ENCODE peak calls at places on chromosomes 7 and 10, in four cellular contexts. One of them, this sample, is unnamed.

GRCh38 chr7:5523052-5523711 is 99.5 kb upstream of the TNRC18 start:
- DNase-seq in BE2C: peak; percentile 62
- DNase-seq in activated B cell treated with CpG ODN at 0.5 μM for 24 hours: no peak
- DNase-seq in Peyer's patch: no peak
- DNase-seq in this sample: no peak

GRCh38 chr7:117741962-117742361 is 131.3 kb downstream of the CTTNBP2 start:
- DNase-seq in BE2C: no peak
- DNase-seq in activated B cell treated with CpG ODN at 0.5 μM for 24 hours: no peak
- DNase-seq in Peyer's patch: no peak
- DNase-seq in this sample: no peak

GRCh38 chr10:3217301-3217700 is 44.7 kb upstream of the PITRM1 start:
- DNase-seq in BE2C: no peak
- DNase-seq in activated B cell treated with CpG ODN at 0.5 μM for 24 hours: no peak
- DNase-seq in Peyer's patch: no peak
- DNase-seq in this sample: no peak

GRCh38 chr7:3206771-3207191 is 94.3 kb upstream of the SDK1 start:
- DNase-seq in BE2C: no peak
- DNase-seq in activated B cell treated with CpG ODN at 0.5 μM for 24 hours: no peak
- DNase-seq in Peyer's patch: no peak
- DNase-seq in this sample: no peak

GRCh38 chr10:86958831-86959736 is 685 bp downstream of the SNCG start:
- DNase-seq in BE2C: no peak
- DNase-seq in activated B cell treated with CpG ODN at 0.5 μM for 24 hours: no peak
- DNase-seq in Peyer's patch: no peak
- DNase-seq in this sample: no peak

GRCh38 chr10:28036587-28036986 is 37.7 kb upstream of the ODAD2 start:
- DNase-seq in BE2C: no peak
- DNase-seq in activated B cell treated with CpG ODN at 0.5 μM for 24 hours: no peak
- DNase-seq in Peyer's patch: no peak
- DNase-seq in this sample: no peak

GRCh38 chr7:120344276-120344675 is 71.3 kb downstream of the KCND2 start:
- DNase-seq in BE2C: no peak
- DNase-seq in activated B cell treated with CpG ODN at 0.5 μM for 24 hours: no peak
- DNase-seq in Peyer's patch: no peak
- DNase-seq in this sample: no peak

GRCh38 chr10:99630439-99630838 is 10.2 kb upstream of the SLC25A28 start:
- DNase-seq in BE2C: peak; percentile 58
- DNase-seq in activated B cell treated with CpG ODN at 0.5 μM for 24 hours: no peak
- DNase-seq in Peyer's patch: no peak
- DNase-seq in this sample: no peak

GRCh38 chr7:80095545-80095944 is 39.1 kb upstream of the GNAI1 start:
- DNase-seq in BE2C: no peak
- DNase-seq in activated B cell treated with CpG ODN at 0.5 μM for 24 hours: no peak
- DNase-seq in Peyer's patch: no peak
- DNase-seq in this sample: no peak

GRCh38 chr10:34768261-34768971 is 46.7 kb downstream of the PARD3 start:
- DNase-seq in BE2C: no peak
- DNase-seq in activated B cell treated with CpG ODN at 0.5 μM for 24 hours: no peak
- DNase-seq in Peyer's patch: peak; percentile 81
- DNase-seq in this sample: no peak

GRCh38 chr7:98730331-98730730 is 113.2 kb downstream of the NPTX2 start:
- DNase-seq in BE2C: no peak
- DNase-seq in activated B cell treated with CpG ODN at 0.5 μM for 24 hours: no peak
- DNase-seq in Peyer's patch: no peak
- DNase-seq in this sample: no peak

GRCh38 chr7:92788559-92789183 is 47.7 kb downstream of the CDK6 start:
- DNase-seq in BE2C: no peak
- DNase-seq in activated B cell treated with CpG ODN at 0.5 μM for 24 hours: no peak
- DNase-seq in Peyer's patch: no peak
- DNase-seq in this sample: no peak

GRCh38 chr7:151682831-151683614 is 163.3 kb upstream of the RHEB start:
- DNase-seq in BE2C: no peak
- DNase-seq in activated B cell treated with CpG ODN at 0.5 μM for 24 hours: no peak
- DNase-seq in Peyer's patch: no peak
- DNase-seq in this sample: no peak

GRCh38 chr10:110511734-110512449 is 14.2 kb downstream of the DUSP5 start:
- DNase-seq in BE2C: no peak
- DNase-seq in activated B cell treated with CpG ODN at 0.5 μM for 24 hours: no peak
- DNase-seq in Peyer's patch: no peak
- DNase-seq in this sample: no peak

GRCh38 chr7:100584677-100585510 is 1.0 kb downstream of the LRCH4 start:
- DNase-seq in BE2C: no peak
- DNase-seq in activated B cell treated with CpG ODN at 0.5 μM for 24 hours: no peak
- DNase-seq in Peyer's patch: peak; percentile 85
- DNase-seq in this sample: no peak

GRCh38 chr7:42233166-42233565 is 3.8 kb downstream of the GLI3 start:
- DNase-seq in BE2C: no peak
- DNase-seq in activated B cell treated with CpG ODN at 0.5 μM for 24 hours: no peak
- DNase-seq in Peyer's patch: no peak
- DNase-seq in this sample: no peak

GRCh38 chr10:128178319-128178937 is 52.2 kb upstream of the MKI67 start:
- DNase-seq in BE2C: peak; percentile 46
- DNase-seq in activated B cell treated with CpG ODN at 0.5 μM for 24 hours: no peak
- DNase-seq in Peyer's patch: no peak
- DNase-seq in this sample: no peak

GRCh38 chr10:32065871-32066270 is 9.6 kb upstream of the KIF5B start:
- DNase-seq in BE2C: no peak
- DNase-seq in activated B cell treated with CpG ODN at 0.5 μM for 24 hours: no peak
- DNase-seq in Peyer's patch: no peak
- DNase-seq in this sample: no peak

GRCh38 chr10:76492678-76493472 is 1061.5 kb downstream of the LRMDA start:
- DNase-seq in BE2C: no peak
- DNase-seq in activated B cell treated with CpG ODN at 0.5 μM for 24 hours: no peak
- DNase-seq in Peyer's patch: no peak
- DNase-seq in this sample: no peak

GRCh38 chr7:26151096-26151495 is 902 bp upstream of the NFE2L3 start:
- DNase-seq in BE2C: no peak
- DNase-seq in activated B cell treated with CpG ODN at 0.5 μM for 24 hours: no peak
- DNase-seq in Peyer's patch: no peak
- DNase-seq in this sample: no peak

GRCh38 chr10:688621-689426 is 644 bp downstream of the DIP2C start:
- DNase-seq in BE2C: peak; percentile 54
- DNase-seq in activated B cell treated with CpG ODN at 0.5 μM for 24 hours: no peak
- DNase-seq in Peyer's patch: peak; percentile 66
- DNase-seq in this sample: no peak

DNA sequence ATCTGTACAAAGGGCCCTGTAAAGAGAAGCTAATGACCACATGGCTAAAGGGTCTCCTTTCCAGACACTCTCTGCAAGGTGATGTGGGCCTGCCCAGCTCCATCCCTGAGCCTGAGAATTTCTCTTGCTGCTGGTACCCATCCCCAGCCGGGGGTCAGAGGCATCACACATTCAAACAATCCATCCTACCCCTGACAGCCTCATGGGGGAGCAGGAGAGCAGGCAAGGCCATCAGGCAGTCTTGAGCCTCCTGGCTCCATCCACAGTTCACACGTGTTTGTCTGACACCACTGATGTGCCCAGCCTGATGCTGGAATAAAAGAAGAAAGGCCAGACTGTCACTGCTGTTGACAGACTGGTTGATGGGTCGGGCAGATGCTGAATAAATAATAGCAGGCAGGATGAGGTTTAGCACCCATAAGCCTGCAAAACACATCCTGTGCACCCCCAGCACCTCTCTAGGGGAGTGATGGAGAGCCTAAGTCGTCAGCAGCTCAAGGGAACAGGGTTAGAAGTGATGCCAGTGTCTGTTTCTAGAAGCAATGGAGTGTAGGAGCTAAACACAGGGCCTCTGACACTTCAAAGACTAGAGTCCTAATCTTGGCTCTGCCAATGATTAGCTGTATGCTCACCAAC is 43.5 kb downstream of the TLL2 start:
- DNase-seq in BE2C: peak; percentile 55
- DNase-seq in activated B cell treated with CpG ODN at 0.5 μM for 24 hours: no peak
- DNase-seq in Peyer's patch: no peak
- DNase-seq in this sample: no peak
- TF ChIP-seq CTCF in BE2C: peak; percentile 68
- TF ChIP-seq CTCF in activated B cell treated with CpG ODN at 0.5 μM for 24 hours: no peak
- TF ChIP-seq CTCF in Peyer's patch: no peak
- TF ChIP-seq CTCF in this sample: no peak

GRCh38 chr10:66587680-66588050 is 338.2 kb upstream of the LRRTM3 start:
- DNase-seq in BE2C: no peak
- DNase-seq in activated B cell treated with CpG ODN at 0.5 μM for 24 hours: no peak
- DNase-seq in Peyer's patch: no peak
- DNase-seq in this sample: no peak

GRCh38 chr10:66591865-66592264 is 334.0 kb upstream of the LRRTM3 start:
- DNase-seq in BE2C: no peak
- DNase-seq in activated B cell treated with CpG ODN at 0.5 μM for 24 hours: no peak
- DNase-seq in Peyer's patch: no peak
- DNase-seq in this sample: no peak

GRCh38 chr10:66586897-66587679 is 338.7 kb upstream of the LRRTM3 start:
- DNase-seq in BE2C: no peak
- DNase-seq in activated B cell treated with CpG ODN at 0.5 μM for 24 hours: no peak
- DNase-seq in Peyer's patch: no peak
- DNase-seq in this sample: no peak

DNA sequence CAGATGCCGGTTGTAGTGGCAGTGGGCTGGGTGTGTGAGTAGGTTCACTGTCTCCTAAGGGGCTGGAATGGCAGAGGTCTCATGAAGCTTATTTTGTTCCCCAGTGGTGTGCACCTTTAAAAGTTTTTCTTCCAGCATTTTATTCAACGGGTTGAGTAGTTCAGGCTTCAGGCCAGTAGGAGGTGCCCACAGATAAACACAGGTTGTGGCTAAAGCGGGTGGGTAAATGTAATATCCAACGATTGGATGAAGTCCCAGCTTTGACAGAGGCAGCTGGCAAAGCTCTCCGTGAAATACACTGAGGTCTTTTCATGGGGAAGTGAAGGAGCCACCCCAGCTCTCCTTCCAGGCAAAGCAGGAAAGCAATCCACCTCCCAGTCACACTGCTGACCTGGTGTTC is 339.8 kb upstream of the LRRTM3 start:
- DNase-seq in BE2C: peak; percentile 18
- DNase-seq in activated B cell treated with CpG ODN at 0.5 μM for 24 hours: no peak
- DNase-seq in Peyer's patch: no peak
- DNase-seq in this sample: no peak
- TF ChIP-seq CTCF in BE2C: peak; percentile 49
- TF ChIP-seq CTCF in activated B cell treated with CpG ODN at 0.5 μM for 24 hours: no peak
- TF ChIP-seq CTCF in Peyer's patch: no peak
- TF ChIP-seq CTCF in this sample: no peak

DNA sequence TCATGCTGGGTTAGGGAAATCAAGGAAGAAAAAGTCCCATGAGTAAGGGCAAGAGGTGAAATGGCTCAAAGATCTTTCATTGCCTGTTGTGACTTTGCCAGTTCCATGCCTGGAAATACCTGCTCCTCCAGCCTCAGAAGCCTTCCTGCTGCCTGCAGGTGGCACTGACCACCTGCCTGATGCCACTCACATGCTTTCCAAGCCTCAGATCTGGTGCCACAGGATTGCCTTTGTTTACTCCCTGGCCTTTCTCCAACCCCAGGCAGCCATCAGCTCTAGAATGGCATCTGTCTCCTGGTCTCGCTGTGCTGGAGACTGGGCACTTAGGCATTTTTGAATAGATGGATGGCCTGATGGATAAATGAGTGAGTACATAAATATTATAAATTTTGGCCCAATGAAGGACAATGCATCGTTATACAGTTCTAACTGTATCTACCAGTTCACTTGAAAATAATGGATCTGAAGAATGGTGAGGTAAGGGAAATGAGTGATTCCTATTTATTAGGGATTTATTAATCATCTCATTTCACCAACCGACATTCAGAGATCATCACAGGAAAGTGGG is 657.2 kb downstream of the INHBA start:
- DNase-seq in BE2C: no peak
- DNase-seq in activated B cell treated with CpG ODN at 0.5 μM for 24 hours: no peak
- DNase-seq in Peyer's patch: no peak
- DNase-seq in this sample: no peak
- TF ChIP-seq CTCF in BE2C: no peak
- TF ChIP-seq CTCF in activated B cell treated with CpG ODN at 0.5 μM for 24 hours: no peak
- TF ChIP-seq CTCF in Peyer's patch: no peak
- TF ChIP-seq CTCF in this sample: no peak

GRCh38 chr7:32390210-32390609 is 100.0 kb downstream of the LSM5 start:
- DNase-seq in BE2C: no peak
- DNase-seq in activated B cell treated with CpG ODN at 0.5 μM for 24 hours: no peak
- DNase-seq in Peyer's patch: no peak
- DNase-seq in this sample: no peak
- TF ChIP-seq CTCF in BE2C: peak; percentile 13
- TF ChIP-seq CTCF in activated B cell treated with CpG ODN at 0.5 μM for 24 hours: no peak
- TF ChIP-seq CTCF in Peyer's patch: no peak
- TF ChIP-seq CTCF in this sample: no peak

DNA sequence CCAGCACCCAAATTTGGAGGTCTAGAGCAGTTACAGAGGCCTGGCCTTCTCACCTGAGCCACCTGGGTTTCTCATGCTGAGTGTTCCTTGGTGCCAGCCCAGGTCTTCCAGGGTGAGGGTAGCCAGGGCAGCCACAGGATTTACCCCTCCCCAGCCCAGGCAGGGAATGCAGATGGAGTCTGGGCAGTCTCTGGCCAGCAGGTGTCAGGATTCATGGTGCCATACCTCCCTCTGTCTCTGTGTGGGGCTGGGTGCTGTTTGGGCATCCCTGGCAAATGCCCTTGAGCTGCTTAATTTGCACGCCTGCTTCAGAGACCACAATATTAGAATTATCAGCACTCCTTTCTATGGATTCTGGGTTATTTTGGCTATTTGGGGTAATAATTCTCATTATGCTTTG is 246.7 kb downstream of the GFRA1 start:
- DNase-seq in BE2C: no peak
- DNase-seq in activated B cell treated with CpG ODN at 0.5 μM for 24 hours: no peak
- DNase-seq in Peyer's patch: no peak
- DNase-seq in this sample: no peak
- TF ChIP-seq CTCF in BE2C: no peak
- TF ChIP-seq CTCF in activated B cell treated with CpG ODN at 0.5 μM for 24 hours: no peak
- TF ChIP-seq CTCF in Peyer's patch: no peak
- TF ChIP-seq CTCF in this sample: no peak

DNA sequence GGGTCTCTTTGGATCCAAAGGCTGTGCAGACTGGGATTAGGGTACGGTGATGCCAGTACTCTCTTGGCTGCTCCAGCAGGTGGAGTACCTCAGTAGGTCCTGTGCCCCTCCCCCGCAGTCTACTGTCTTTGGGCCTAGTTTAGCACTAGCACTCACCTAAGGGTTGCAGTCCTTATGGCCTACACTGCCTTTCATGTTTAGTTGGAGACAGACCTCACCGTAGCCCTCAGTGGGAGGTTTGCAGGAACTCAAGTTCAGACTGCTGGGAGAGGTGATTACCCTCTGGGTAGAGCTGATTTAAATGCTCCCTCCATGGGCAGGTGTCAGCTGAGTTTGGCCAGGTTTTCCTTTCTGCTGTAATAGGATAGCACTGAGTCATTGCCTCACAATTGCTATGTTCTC is 210.8 kb upstream of the TMEM196 start:
- DNase-seq in BE2C: peak; percentile 33
- DNase-seq in activated B cell treated with CpG ODN at 0.5 μM for 24 hours: no peak
- DNase-seq in Peyer's patch: peak; percentile 41
- DNase-seq in this sample: no peak
- TF ChIP-seq CTCF in BE2C: peak; percentile 21
- TF ChIP-seq CTCF in activated B cell treated with CpG ODN at 0.5 μM for 24 hours: no peak
- TF ChIP-seq CTCF in Peyer's patch: no peak
- TF ChIP-seq CTCF in this sample: no peak

GRCh38 chr10:88745633-88746032 is 14.2 kb upstream of the LIPN start:
- DNase-seq in BE2C: no peak
- DNase-seq in activated B cell treated with CpG ODN at 0.5 μM for 24 hours: no peak
- DNase-seq in Peyer's patch: no peak
- DNase-seq in this sample: no peak

GRCh38 chr10:88743999-88744398 is 15.8 kb upstream of the LIPN start:
- DNase-seq in BE2C: no peak
- DNase-seq in activated B cell treated with CpG ODN at 0.5 μM for 24 hours: no peak
- DNase-seq in Peyer's patch: peak; percentile 55
- DNase-seq in this sample: no peak
- TF ChIP-seq CTCF in BE2C: peak; percentile 4
- TF ChIP-seq CTCF in activated B cell treated with CpG ODN at 0.5 μM for 24 hours: no peak
- TF ChIP-seq CTCF in Peyer's patch: no peak
- TF ChIP-seq CTCF in this sample: no peak